ENCODE peak calls at places on chromosomes 5 and 9, in four cellular contexts. One of them, this sample, is unnamed.

GRCh38 chr9:20940447-20941176 is 90.8 kb downstream of the HACD4 start:
- DNase-seq in posterior cingulate gyrus: no peak
- DNase-seq in fibroblast of the conjunctiva: no peak
- DNase-seq in Ammon's horn: no peak
- DNase-seq in this sample: no peak

GRCh38 chr9:109098221-109098959 is 21.4 kb downstream of the TMEM245 start:
- DNase-seq in posterior cingulate gyrus: no peak
- DNase-seq in fibroblast of the conjunctiva: peak
- DNase-seq in Ammon's horn: peak
- DNase-seq in this sample: peak

GRCh38 chr9:90127923-90128322 is 514.7 kb downstream of the DIRAS2 start:
- DNase-seq in posterior cingulate gyrus: no peak
- DNase-seq in fibroblast of the conjunctiva: no peak
- DNase-seq in Ammon's horn: no peak
- DNase-seq in this sample: no peak

GRCh38 chr9:7033091-7033490 is 275.3 kb downstream of the KDM4C start:
- DNase-seq in posterior cingulate gyrus: no peak
- DNase-seq in fibroblast of the conjunctiva: no peak
- DNase-seq in Ammon's horn: no peak
- DNase-seq in this sample: no peak

GRCh38 chr9:127954831-127955293 is 17.2 kb upstream of the DPM2 start:
- DNase-seq in posterior cingulate gyrus: peak
- DNase-seq in fibroblast of the conjunctiva: no peak
- DNase-seq in Ammon's horn: peak
- DNase-seq in this sample: peak

GRCh38 chr9:93630806-93631411 is 54.5 kb downstream of the PHF2 start:
- DNase-seq in posterior cingulate gyrus: no peak
- DNase-seq in fibroblast of the conjunctiva: no peak
- DNase-seq in Ammon's horn: no peak
- DNase-seq in this sample: no peak

GRCh38 chr5:38184627-38185026 is 73.7 kb upstream of the EGFLAM start:
- DNase-seq in posterior cingulate gyrus: no peak
- DNase-seq in fibroblast of the conjunctiva: no peak
- DNase-seq in Ammon's horn: no peak
- DNase-seq in this sample: no peak

GRCh38 chr5:83927140-83927733 is 206.6 kb upstream of the HAPLN1 start:
- DNase-seq in posterior cingulate gyrus: peak
- DNase-seq in fibroblast of the conjunctiva: peak
- DNase-seq in Ammon's horn: peak
- DNase-seq in this sample: peak

GRCh38 chr5:28810751-28811136 is 1772.4 kb upstream of the CDH9 start:
- DNase-seq in posterior cingulate gyrus: no peak
- DNase-seq in fibroblast of the conjunctiva: no peak
- DNase-seq in Ammon's horn: no peak
- DNase-seq in this sample: no peak